ENCODE peak calls at places on chromosome 1, in nine cellular contexts. T is stomach, E is endothelial cell of umbilical vein, F is sigmoid colon, I is A549, L is IMR-90, N is heart left ventricle, Q is uterus, C is Peyer's patch. R is an unnamed sample.

GRCh38 chr1:156489166-156489934 is 11.2 kb downstream of the MEF2D start:
- DNase-seq in L (peak; percentile 36), F (peak; percentile 89), E (no peak), C (peak; percentile 62), Q (no peak), I (no peak), N (peak; percentile 84), T (no peak), R (no peak)

GRCh38 chr1:193156117-193156825 is 30.1 kb downstream of the B3GALT2 start:
- DNase-seq in I (no peak), E (no peak), Q (no peak), T (no peak), N (no peak), L (no peak), C (no peak), F (no peak), R (no peak)

GRCh38 chr1:45979074-45979777 is 153.2 kb downstream of the PIK3R3 start:
- DNase-seq in N (no peak), C (no peak), I (peak; percentile 6), E (peak; percentile 69), L (peak; percentile 77), T (no peak), Q (no peak), F (no peak), R (no peak)

GRCh38 chr1:224061436-224061835 is 52.5 kb upstream of the FBXO28 start:
- DNase-seq in N (no peak), C (no peak), F (no peak), L (no peak), Q (no peak), I (no peak), E (no peak), T (no peak), R (no peak)

GRCh38 chr1:22489823-22490222 is 38.2 kb downstream of the ZBTB40 start:
- DNase-seq in T (no peak), N (no peak), L (no peak), I (no peak), E (no peak), F (no peak), C (no peak), Q (no peak), R (no peak)

GRCh38 chr1:159214149-159214760 is 9.6 kb downstream of the ACKR1 start:
- DNase-seq in E (peak; percentile 49), I (peak; percentile 59), F (no peak), T (peak; percentile 35), C (no peak), Q (peak; percentile 30), L (peak; percentile 28), N (no peak), R (peak; percentile 68)

GRCh38 chr1:166975361-166976129 is at the start of gene ILDR2:
- DNase-seq in T (peak; percentile 52), N (peak; percentile 72), Q (peak; percentile 33), C (peak; percentile 36), E (peak; percentile 10), I (peak; percentile 28), F (peak; percentile 81), L (peak; percentile 5), R (peak; percentile 85)

GRCh38 chr1:113940365-113941244 is 11.5 kb downstream of the HIPK1 start:
- DNase-seq in F (no peak), N (no peak), Q (no peak), T (no peak), E (no peak), C (no peak), I (no peak), L (no peak), R (no peak)

GRCh38 chr1:228647523-228648444 is 87.5 kb upstream of the RHOU start:
- DNase-seq in T (peak; percentile 34), F (peak; percentile 68), E (no peak), I (peak; percentile 62), L (no peak), Q (peak; percentile 44), C (no peak), N (peak; percentile 67), R (peak; percentile 75)

GRCh38 chr1:226447932-226448670 is 40.2 kb upstream of the PARP1 start:
- DNase-seq in Q (no peak), E (no peak), C (no peak), L (peak; percentile 12), T (no peak), F (no peak), N (no peak), I (no peak), R (no peak)

GRCh38 chr1:50492142-50492541 is 68.9 kb upstream of the DMRTA2 start:
- DNase-seq in T (no peak), L (no peak), C (no peak), N (no peak), E (no peak), Q (no peak), I (no peak), F (no peak), R (no peak)

GRCh38 chr1:197156692-197157091 is 10.2 kb upstream of the ASPM start:
- DNase-seq in C (no peak), N (no peak), F (no peak), L (no peak), I (no peak), T (no peak), E (no peak), Q (no peak), R (no peak)

GRCh38 chr1:98133151-98133550 is 212.3 kb upstream of the DPYD start:
- DNase-seq in T (no peak), C (no peak), I (no peak), E (no peak), F (no peak), N (no peak), L (no peak), Q (no peak), R (no peak)

GRCh38 chr1:93847811-93848288 is 31.2 kb downstream of the DNTTIP2 start:
- DNase-seq in T (peak; percentile 63), E (no peak), F (peak; percentile 85), Q (peak; percentile 71), I (peak; percentile 51), L (peak; percentile 60), N (peak; percentile 76), C (peak; percentile 66), R (peak; percentile 93)

GRCh38 chr1:93845554-93846150 is 33.4 kb downstream of the DNTTIP2 start:
- DNase-seq in I (peak; percentile 18), T (no peak), Q (peak; percentile 30), L (peak; percentile 94), C (no peak), E (peak; percentile 90), F (no peak), N (no peak), R (no peak)

GRCh38 chr1:93846151-93846928 is 32.7 kb downstream of the DNTTIP2 start:
- DNase-seq in I (peak; percentile 68), T (peak; percentile 89), E (peak; percentile 83), C (peak; percentile 92), F (peak; percentile 95), N (peak; percentile 93), Q (peak; percentile 88), L (peak; percentile 74), R (peak; percentile 98)

GRCh38 chr1:93848352-93848883 is 30.6 kb downstream of the DNTTIP2 start:
- DNase-seq in T (no peak), F (no peak), N (no peak), I (no peak), Q (no peak), E (no peak), L (no peak), C (no peak), R (no peak)

GRCh38 chr1:93846929-93847810 is 31.8 kb downstream of the DNTTIP2 start:
- DNase-seq in N (peak; percentile 91), E (peak; percentile 96), C (peak; percentile 88), L (peak; percentile 82), F (peak; percentile 95), T (peak; percentile 89), Q (peak; percentile 93), I (peak; percentile 57), R (peak; percentile 95)
- TF ChIP-seq POLR2A in N (no peak), E (peak; percentile 60), C (peak; percentile 33), L (peak; percentile 47), F (no peak), T (no peak), Q (peak; percentile 67), I (peak; percentile 34), R (peak; percentile 13)

DNA sequence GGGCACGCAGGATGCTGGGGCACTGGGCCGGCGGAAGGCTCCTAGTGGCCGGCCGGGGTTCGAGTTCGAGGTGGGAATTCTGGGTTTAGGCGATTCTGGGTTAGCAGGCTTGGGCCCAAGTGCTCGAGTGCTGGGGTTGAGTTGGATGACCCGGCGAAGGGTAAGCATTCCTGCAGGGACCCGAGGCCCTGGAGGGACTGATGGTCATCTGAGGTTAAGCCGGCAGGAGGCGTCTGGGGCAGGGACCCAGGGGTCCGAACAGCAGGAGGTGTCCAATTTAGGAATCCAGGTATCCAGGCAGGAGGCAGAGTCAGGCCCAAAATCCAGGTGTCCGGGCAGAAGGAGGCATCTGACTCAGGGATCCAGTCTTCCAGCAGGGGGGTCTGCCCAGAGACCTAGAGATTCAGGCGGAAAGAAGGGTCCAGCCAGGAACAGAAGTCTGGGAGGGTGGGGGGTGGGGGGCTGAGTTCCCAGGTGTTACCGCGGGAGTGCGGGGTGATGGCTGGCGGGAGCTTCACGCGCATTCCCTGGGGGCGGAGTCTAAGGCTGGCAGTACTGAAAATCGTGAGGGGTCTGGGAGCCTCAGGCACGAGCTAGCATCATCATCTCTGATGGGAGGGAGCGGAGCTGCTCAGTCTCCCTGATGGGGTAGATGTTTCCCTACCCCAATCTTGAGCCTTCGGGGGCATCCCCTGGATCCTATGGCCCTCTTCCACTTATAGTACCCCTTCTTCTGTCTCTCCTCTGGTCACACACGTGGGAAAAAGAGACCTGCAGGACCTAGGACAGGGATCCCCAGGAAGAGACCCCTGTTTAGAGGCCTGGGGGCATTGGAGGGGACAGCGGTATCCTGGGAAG is 585 bp downstream of the GPR3 start:
- DNase-seq in T (no peak), N (no peak), E (no peak), L (no peak), Q (no peak), F (no peak), I (peak; percentile 64), C (no peak), R (peak; percentile 66)
- TF ChIP-seq CTCF in T (no peak), N (no peak), E (peak; percentile 14), L (peak; percentile 29), Q (no peak), F (no peak), I (no peak), C (no peak), R (no peak)

GRCh38 chr1:86503477-86504129 is 34.9 kb downstream of the CLCA1 start:
- DNase-seq in N (peak; percentile 74), Q (peak; percentile 72), L (peak; percentile 18), E (no peak), F (peak; percentile 77), T (no peak), C (no peak), I (no peak), R (peak; percentile 81)
- H3K27ac ChIP-seq in N (peak overlapping the region; percentile 73), Q (peak overlapping the region; percentile 93), L (no peak overlapping the region), E (no peak overlapping the region), F (peak overlapping the region; percentile 39), T (no peak overlapping the region), C (peak overlapping the region; percentile 63), I (no peak overlapping the region), R (peak overlapping the region; percentile 29)

GRCh38 chr1:236507022-236507700 is 16.6 kb upstream of the LGALS8 start:
- DNase-seq in E (peak; percentile 31), L (peak; percentile 49), Q (no peak), C (no peak), T (peak; percentile 71), F (no peak), I (no peak), N (no peak), R (no peak)
- TF ChIP-seq POLR2A in E (no peak), L (no peak), Q (no peak), C (no peak), T (no peak), F (no peak), I (no peak), N (no peak), R (no peak)

R was measured in spleen.